ENCODE peak calls at places on chromosome 12, in seven cellular contexts. W is GM23338, U is K562, P is HepG2, J is stomach, L is Panc1, H is SK-N-SH. M is an unnamed sample.
A peak's percentile ranks its signal among the peaks of the same experiment; 100 is the strongest.

GRCh38 chr12:104485651-104486341 is 29.0 kb downstream of the CHST11 start:
- DNase-seq in L (no peak), U (no peak), P (no peak), W (no peak), J (no peak), H (no peak), M (no peak)

GRCh38 chr12:20403230-20403629 is 34.9 kb downstream of the PDE3A start:
- DNase-seq in U (no peak), J (no peak), L (no peak), P (no peak), W (peak; percentile 36), H (no peak), M (no peak)

GRCh38 chr12:62604856-62605255 is 138.2 kb downstream of the MON2 start:
- DNase-seq in W (no peak), P (no peak), H (no peak), J (no peak), U (peak; percentile 31), L (no peak), M (no peak)

GRCh38 chr12:12467222-12467621 is 95.4 kb downstream of the DUSP16 start:
- DNase-seq in P (no peak), H (no peak), L (no peak), W (no peak), J (no peak), U (no peak), M (no peak)

GRCh38 chr12:71639341-71639760 is 24.3 kb downstream of the ZFC3H1 start:
- DNase-seq in J (no peak), P (peak; percentile 53), H (peak; percentile 10), U (no peak), L (no peak), W (peak; percentile 37), M (no peak)

GRCh38 chr12:114628199-114628598 is 55.8 kb downstream of the TBX3 start:
- DNase-seq in J (no peak), P (peak; percentile 62), W (no peak), L (no peak), H (no peak), U (no peak), M (no peak)

GRCh38 chr12:78530065-78530765 is 334.4 kb upstream of the SYT1 start:
- DNase-seq in J (no peak), W (peak; percentile 21), P (no peak), L (no peak), H (no peak), U (no peak), M (no peak)

GRCh38 chr12:62050785-62051184 is 209.4 kb upstream of the USP15 start:
- DNase-seq in P (no peak), L (no peak), H (no peak), W (peak; percentile 9), J (no peak), U (no peak), M (no peak)

GRCh38 chr12:115763982-115764621 is 513.4 kb downstream of the MED13L start:
- DNase-seq in W (no peak), L (no peak), U (peak; percentile 16), P (peak; percentile 59), H (no peak), J (no peak), M (no peak)

GRCh38 chr12:117481470-117481869 is 120.0 kb upstream of the NOS1 start:
- DNase-seq in P (no peak), U (no peak), W (no peak), J (no peak), H (no peak), L (no peak), M (no peak)

GRCh38 chr12:3628629-3629028 is 124.3 kb downstream of the CRACR2A start:
- DNase-seq in J (no peak), W (no peak), L (no peak), P (no peak), U (no peak), H (peak; percentile 34), M (no peak)

GRCh38 chr12:82904219-82904795 is 217.6 kb downstream of the TMTC2 start:
- DNase-seq in L (no peak), P (no peak), H (peak; percentile 29), J (no peak), U (no peak), W (no peak), M (no peak)

GRCh38 chr12:115472852-115473251 is 788.9 kb upstream of the TBX3 start:
- DNase-seq in W (no peak), J (no peak), U (no peak), H (no peak), L (no peak), P (no peak), M (no peak)

GRCh38 chr12:45547822-45548221 is 181.7 kb upstream of the ARID2 start:
- DNase-seq in L (no peak), J (no peak), U (no peak), W (no peak), H (no peak), P (no peak), M (no peak)
- H3K27ac ChIP-seq in L (no peak overlapping the region), J (no peak overlapping the region), U (no peak overlapping the region), W (no peak overlapping the region), H (no peak overlapping the region), P (no peak overlapping the region), M (no peak overlapping the region)

DNA sequence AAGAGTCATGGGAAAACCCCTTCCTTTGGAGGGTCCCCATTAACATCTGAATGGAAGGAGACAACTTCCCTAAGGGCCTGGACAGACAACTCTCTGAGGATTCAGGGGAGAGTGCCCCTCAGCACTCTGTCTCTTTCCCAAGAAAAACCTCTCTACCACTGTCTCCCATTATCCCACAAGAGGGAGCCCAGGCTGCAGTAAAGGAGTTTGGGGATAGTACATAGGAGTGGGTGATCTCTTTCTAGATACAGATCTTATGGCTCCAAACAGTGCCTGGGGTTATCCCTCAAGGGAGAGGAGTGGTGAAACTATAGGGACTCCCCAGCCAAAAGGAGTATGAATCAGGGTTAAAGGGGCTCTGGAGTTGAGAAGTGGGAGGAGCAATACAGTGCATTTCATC is 6.1 kb downstream of the WNT10B start:
- DNase-seq in W (peak; percentile 88), J (no peak), L (no peak), U (no peak), H (peak; percentile 38), P (no peak), M (no peak)
- TF ChIP-seq CTCF in W (peak; percentile 66), J (no peak), L (peak; percentile 67), U (no peak), H (peak; percentile 51), P (peak; percentile 45), M (no peak)

DNA sequence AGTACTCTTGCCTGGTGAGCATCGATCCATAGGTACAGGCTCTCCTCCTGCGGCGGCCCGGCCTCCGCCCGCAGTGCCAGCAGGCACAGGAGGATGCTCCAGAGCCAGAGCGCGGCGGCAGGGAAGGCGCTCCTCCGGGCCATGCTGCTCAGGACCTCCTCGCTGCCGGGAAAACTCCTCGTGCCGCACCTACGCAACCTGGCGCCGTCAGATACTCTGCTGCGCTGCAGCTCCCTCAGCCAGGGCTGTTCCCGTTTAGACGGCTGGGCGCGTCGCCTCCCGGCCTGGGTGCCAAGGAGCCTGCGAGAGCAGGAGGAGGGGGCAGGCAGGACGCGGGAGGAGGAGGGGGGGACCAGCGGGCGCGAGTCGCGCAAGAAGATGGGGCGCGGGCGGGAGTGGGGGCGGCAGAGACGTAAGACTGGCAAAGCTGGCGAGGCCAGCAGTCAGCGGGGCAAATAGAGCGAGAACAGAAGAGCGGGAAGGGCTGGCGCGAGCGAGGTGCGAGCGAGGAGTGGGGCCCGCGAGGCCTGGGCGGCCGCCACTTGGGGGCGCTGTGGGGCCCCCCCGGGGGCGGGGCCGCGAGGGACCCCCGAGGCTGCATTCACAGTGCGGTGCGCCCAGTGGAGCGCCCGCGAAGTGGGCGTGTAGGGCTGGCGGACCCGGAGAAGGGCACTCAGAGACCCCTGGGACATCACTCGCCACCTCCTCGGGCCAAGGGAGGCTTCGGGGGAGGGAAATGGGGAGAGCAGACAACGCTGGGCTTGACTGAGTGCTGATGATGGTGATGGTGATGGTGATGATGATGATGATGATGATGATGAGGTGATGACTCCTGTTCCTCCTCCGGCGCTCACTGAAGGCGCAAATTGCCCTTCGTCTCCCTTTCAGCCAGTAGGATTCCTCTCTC is at the start of gene WIF1:
- DNase-seq in P (no peak), J (peak; percentile 45), H (peak; percentile 69), U (no peak), L (no peak), W (peak; percentile 92), M (peak; percentile 23)
- TF ChIP-seq POLR2AphosphoS5 in P (no peak), J (no peak), H (no peak), U (no peak), L (no peak), W (no peak), M (no peak)

GRCh38 chr12:91381309-91381804 is 198.7 kb upstream of the DCN start:
- DNase-seq in J (peak; percentile 48), W (peak; percentile 94), L (no peak), P (no peak), H (peak; percentile 63), U (no peak), M (no peak)

GRCh38 chr12:91379051-91379775 is 196.6 kb upstream of the DCN start:
- DNase-seq in L (no peak), W (no peak), U (no peak), J (no peak), P (no peak), H (no peak), M (no peak)

GRCh38 chr12:91382081-91382543 is 199.5 kb upstream of the DCN start:
- DNase-seq in W (peak; percentile 94), J (peak; percentile 87), U (peak; percentile 51), H (peak; percentile 22), L (peak; percentile 53), P (peak; percentile 37), M (peak; percentile 26)

GRCh38 chr12:91383106-91383505 is 200.5 kb upstream of the DCN start:
- DNase-seq in H (no peak), P (no peak), W (no peak), J (no peak), U (no peak), L (no peak), M (no peak)

DNA sequence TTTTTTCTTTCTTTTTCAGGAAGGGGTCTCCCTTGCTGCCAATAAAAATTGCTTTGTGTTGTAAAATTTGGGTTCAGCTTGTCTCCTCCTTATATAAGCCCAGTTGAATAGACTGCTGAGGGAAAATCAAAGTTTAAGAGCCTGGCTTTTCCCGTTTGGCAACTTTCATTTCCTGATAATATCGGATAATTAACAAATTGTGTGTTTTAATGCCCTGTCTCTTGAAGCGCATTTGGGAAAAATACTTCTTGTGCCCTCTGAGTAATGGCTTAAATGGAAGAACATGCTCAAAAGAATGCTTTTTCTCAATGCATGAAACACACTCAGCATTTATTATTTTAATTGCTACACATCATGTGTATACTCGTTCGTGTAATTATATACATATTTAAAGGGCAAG is 198.0 kb upstream of the DCN start:
- DNase-seq in J (no peak), P (no peak), U (no peak), W (no peak), L (no peak), H (no peak), M (no peak)
- H3K27ac ChIP-seq in J (no peak overlapping the region), P (no peak overlapping the region), U (no peak overlapping the region), W (peak overlapping the region; percentile 93), L (no peak overlapping the region), H (peak overlapping the region; percentile 69), M (no peak overlapping the region)

DNA sequence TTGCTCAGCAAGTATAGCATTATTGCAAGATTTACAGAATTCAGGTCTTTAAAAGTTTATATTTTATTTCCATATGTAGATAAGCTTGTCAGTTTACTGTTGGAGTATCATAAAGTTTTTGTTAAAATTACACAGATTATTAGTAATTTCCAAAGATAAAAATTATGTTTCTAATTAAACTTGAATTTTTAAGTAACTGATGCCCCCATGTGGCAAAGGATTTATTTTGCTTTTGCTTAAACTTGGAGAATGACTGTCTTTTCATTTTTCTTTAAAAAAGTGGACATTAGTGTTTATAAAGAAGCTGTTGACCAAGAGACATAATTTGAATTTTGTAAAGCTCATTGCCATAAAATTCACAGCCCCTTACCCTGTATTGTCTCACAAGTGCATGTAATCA is 45.8 kb downstream of the ETNK1 start:
- DNase-seq in P (no peak), L (no peak), U (no peak), H (no peak), J (no peak), W (no peak), M (no peak)
- TF ChIP-seq CTCF in P (no peak), L (peak; percentile 27), U (no peak), H (peak; percentile 63), J (peak; percentile 9), W (no peak), M (no peak)

M was measured in HL-60.